ENCODE peak calls at places on chromosomes 16 and 17, in seven cellular contexts. One of them, this sample, is unnamed.

GRCh38 chr17:34556384-34556783 is 23.0 kb upstream of the TMEM132E start:
- DNase-seq in HepG2: no peak
- DNase-seq in HCT116: no peak
- DNase-seq in MM.1S: no peak
- DNase-seq in neuronal stem cell: peak; percentile 54
- DNase-seq in PC-3: peak; percentile 28
- DNase-seq in K562: peak; percentile 41
- DNase-seq in this sample: peak; percentile 95

GRCh38 chr17:76537288-76537577 is 276 bp downstream of the CYGB start:
- DNase-seq in K562: no peak
- DNase-seq in neuronal stem cell: no peak
- DNase-seq in HepG2: no peak
- DNase-seq in HCT116: no peak
- DNase-seq in MM.1S: no peak
- DNase-seq in PC-3: no peak
- DNase-seq in this sample: no peak

GRCh38 chr17:31726980-31727427 is 132.0 kb downstream of the COPRS start:
- DNase-seq in HCT116: no peak
- DNase-seq in neuronal stem cell: no peak
- DNase-seq in PC-3: peak; percentile 65
- DNase-seq in MM.1S: no peak
- DNase-seq in K562: no peak
- DNase-seq in HepG2: no peak
- DNase-seq in this sample: no peak

GRCh38 chr16:81261049-81261648 is 22.7 kb downstream of the BCO1 start:
- DNase-seq in HepG2: peak; percentile 36
- DNase-seq in K562: peak; percentile 76
- DNase-seq in HCT116: peak; percentile 29
- DNase-seq in PC-3: peak; percentile 55
- DNase-seq in MM.1S: no peak
- DNase-seq in neuronal stem cell: no peak
- DNase-seq in this sample: peak; percentile 74

GRCh38 chr17:76048025-76048605 is 21.0 kb upstream of the EVPL start:
- DNase-seq in K562: no peak
- DNase-seq in HepG2: no peak
- DNase-seq in MM.1S: peak; percentile 39
- DNase-seq in neuronal stem cell: no peak
- DNase-seq in HCT116: no peak
- DNase-seq in PC-3: no peak
- DNase-seq in this sample: no peak

GRCh38 chr17:65173284-65173793 is 36.2 kb downstream of the RGS9 start:
- DNase-seq in HepG2: no peak
- DNase-seq in MM.1S: no peak
- DNase-seq in PC-3: peak; percentile 78
- DNase-seq in neuronal stem cell: no peak
- DNase-seq in K562: peak; percentile 88
- DNase-seq in HCT116: no peak
- DNase-seq in this sample: peak; percentile 77

GRCh38 chr16:4272114-4272954 is 489 bp downstream of the TFAP4 start:
- DNase-seq in PC-3: peak; percentile 23
- DNase-seq in HCT116: no peak
- DNase-seq in K562: peak; percentile 66
- DNase-seq in MM.1S: peak; percentile 36
- DNase-seq in HepG2: peak; percentile 35
- DNase-seq in neuronal stem cell: peak; percentile 51
- DNase-seq in this sample: peak; percentile 84

GRCh38 chr17:69669441-69670178 is 255.1 kb downstream of the MAP2K6 start:
- DNase-seq in neuronal stem cell: no peak
- DNase-seq in PC-3: peak; percentile 9
- DNase-seq in HepG2: no peak
- DNase-seq in HCT116: no peak
- DNase-seq in K562: no peak
- DNase-seq in MM.1S: no peak
- DNase-seq in this sample: no peak

GRCh38 chr17:81863833-81864768 is 3.8 kb upstream of the P4HB start:
- DNase-seq in HCT116: no peak
- DNase-seq in MM.1S: peak; percentile 6
- DNase-seq in PC-3: no peak
- DNase-seq in neuronal stem cell: no peak
- DNase-seq in HepG2: no peak
- DNase-seq in K562: no peak
- DNase-seq in this sample: peak; percentile 83

GRCh38 chr17:63601439-63602371 is 1.0 kb downstream of the TACO1 start:
- DNase-seq in MM.1S: no peak
- DNase-seq in PC-3: peak; percentile 17
- DNase-seq in HepG2: peak; percentile 79
- DNase-seq in K562: peak; percentile 29
- DNase-seq in neuronal stem cell: no peak
- DNase-seq in HCT116: no peak
- DNase-seq in this sample: no peak

GRCh38 chr17:18947866-18948265 is 4.1 kb upstream of the SLC5A10 start:
- DNase-seq in MM.1S: no peak
- DNase-seq in HepG2: no peak
- DNase-seq in HCT116: no peak
- DNase-seq in K562: no peak
- DNase-seq in PC-3: no peak
- DNase-seq in neuronal stem cell: no peak
- DNase-seq in this sample: no peak

GRCh38 chr16:23679274-23679985 is 741 bp downstream of the PLK1 start:
- DNase-seq in PC-3: peak; percentile 37
- DNase-seq in MM.1S: peak; percentile 37
- DNase-seq in HCT116: no peak
- DNase-seq in neuronal stem cell: peak; percentile 11
- DNase-seq in K562: peak; percentile 89
- DNase-seq in HepG2: peak; percentile 63
- DNase-seq in this sample: peak; percentile 80

GRCh38 chr17:50660042-50660886 is 25.6 kb downstream of the ABCC3 start:
- DNase-seq in K562: peak; percentile 61
- DNase-seq in HepG2: peak; percentile 90
- DNase-seq in neuronal stem cell: no peak
- DNase-seq in PC-3: peak; percentile 70
- DNase-seq in MM.1S: no peak
- DNase-seq in HCT116: no peak
- DNase-seq in this sample: peak; percentile 72

GRCh38 chr16:85187886-85188285 is 75.6 kb upstream of the CIBAR2 start:
- DNase-seq in PC-3: no peak
- DNase-seq in HCT116: no peak
- DNase-seq in neuronal stem cell: no peak
- DNase-seq in HepG2: no peak
- DNase-seq in K562: no peak
- DNase-seq in MM.1S: no peak
- DNase-seq in this sample: no peak
- H3K4me1 ChIP-seq in PC-3: peaks cover 5% of the 10 kb centered on the region
- H3K4me1 ChIP-seq in HCT116: peaks cover 6% of the 10 kb centered on the region
- H3K4me1 ChIP-seq in neuronal stem cell: peaks cover 19% of the 10 kb centered on the region
- H3K4me1 ChIP-seq in HepG2: peaks cover 7% of the 10 kb centered on the region
- H3K4me1 ChIP-seq in K562: peaks cover 7% of the 10 kb centered on the region
- H3K4me1 ChIP-seq in MM.1S: no peaks in the 10 kb centered on the region
- H3K4me1 ChIP-seq in this sample: no peaks in the 10 kb centered on the region

GRCh38 chr16:86918637-86919036 is 340.3 kb downstream of the FOXL1 start:
- DNase-seq in neuronal stem cell: no peak
- DNase-seq in PC-3: peak; percentile 13
- DNase-seq in K562: no peak
- DNase-seq in MM.1S: no peak
- DNase-seq in HCT116: no peak
- DNase-seq in HepG2: no peak
- DNase-seq in this sample: no peak
- H3K9ac ChIP-seq in neuronal stem cell: no peak overlapping the region
- H3K9ac ChIP-seq in PC-3: no peak overlapping the region
- H3K9ac ChIP-seq in K562: no peak overlapping the region
- H3K9ac ChIP-seq in MM.1S: no peak overlapping the region
- H3K9ac ChIP-seq in HCT116: no peak overlapping the region
- H3K9ac ChIP-seq in HepG2: no peak overlapping the region
- H3K9ac ChIP-seq in this sample: no peak overlapping the region

GRCh38 chr16:53714080-53715050 is 10.4 kb downstream of the FTO start:
- DNase-seq in MM.1S: no peak
- DNase-seq in HepG2: no peak
- DNase-seq in K562: no peak
- DNase-seq in PC-3: no peak
- DNase-seq in neuronal stem cell: no peak
- DNase-seq in HCT116: no peak
- DNase-seq in this sample: no peak

GRCh38 chr16:53712065-53712464 is 8.1 kb downstream of the FTO start:
- DNase-seq in K562: no peak
- DNase-seq in PC-3: no peak
- DNase-seq in HCT116: no peak
- DNase-seq in neuronal stem cell: no peak
- DNase-seq in HepG2: no peak
- DNase-seq in MM.1S: no peak
- DNase-seq in this sample: no peak

GRCh38 chr16:53717577-53717976 is 13.6 kb downstream of the FTO start:
- DNase-seq in K562: no peak
- DNase-seq in HepG2: no peak
- DNase-seq in neuronal stem cell: no peak
- DNase-seq in MM.1S: no peak
- DNase-seq in HCT116: no peak
- DNase-seq in PC-3: no peak
- DNase-seq in this sample: no peak

GRCh38 chr16:53711390-53711789 is 7.4 kb downstream of the FTO start:
- DNase-seq in K562: no peak
- DNase-seq in neuronal stem cell: no peak
- DNase-seq in PC-3: no peak
- DNase-seq in HepG2: no peak
- DNase-seq in MM.1S: no peak
- DNase-seq in HCT116: no peak
- DNase-seq in this sample: no peak

GRCh38 chr16:53713403-53714013 is 9.6 kb downstream of the FTO start:
- DNase-seq in PC-3: no peak
- DNase-seq in K562: no peak
- DNase-seq in neuronal stem cell: no peak
- DNase-seq in MM.1S: no peak
- DNase-seq in HepG2: no peak
- DNase-seq in HCT116: no peak
- DNase-seq in this sample: no peak
- H3K27ac ChIP-seq in PC-3: no peak overlapping the region
- H3K27ac ChIP-seq in K562: no peak overlapping the region
- H3K27ac ChIP-seq in neuronal stem cell: no peak overlapping the region
- H3K27ac ChIP-seq in MM.1S: no peak overlapping the region
- H3K27ac ChIP-seq in HepG2: no peak overlapping the region
- H3K27ac ChIP-seq in HCT116: no peak overlapping the region
- H3K27ac ChIP-seq in this sample: no peak overlapping the region

DNA sequence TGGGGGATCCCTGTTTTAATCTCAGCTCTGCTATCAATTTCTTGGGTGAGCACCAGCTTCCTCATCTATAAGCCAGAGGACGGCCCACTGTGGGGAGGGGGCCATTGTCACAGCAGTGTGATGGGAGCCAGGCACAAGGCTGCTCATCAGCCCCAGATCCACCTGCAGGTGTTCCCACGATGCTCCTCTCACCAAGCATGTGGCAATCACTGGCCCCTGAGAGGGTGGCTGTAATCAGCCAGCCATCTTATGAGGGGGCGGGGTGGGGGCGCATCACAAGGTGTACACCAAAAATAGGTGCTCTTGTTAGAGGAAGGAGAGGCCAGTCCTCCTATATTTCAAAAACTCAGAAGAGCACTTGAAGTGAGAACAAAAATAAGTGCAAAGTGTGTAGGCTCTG is 31.2 kb downstream of the HNF1B start:
- DNase-seq in K562: no peak
- DNase-seq in HCT116: no peak
- DNase-seq in HepG2: no peak
- DNase-seq in MM.1S: no peak
- DNase-seq in PC-3: no peak
- DNase-seq in neuronal stem cell: no peak
- DNase-seq in this sample: no peak
- H3K4me1 ChIP-seq in K562: no peaks in the 10 kb centered on the region
- H3K4me1 ChIP-seq in HCT116: peaks cover 13% of the 10 kb centered on the region
- H3K4me1 ChIP-seq in HepG2: peaks cover 100% of the 10 kb centered on the region
- H3K4me1 ChIP-seq in MM.1S: peaks cover 17% of the 10 kb centered on the region
- H3K4me1 ChIP-seq in PC-3: peaks cover 27% of the 10 kb centered on the region
- H3K4me1 ChIP-seq in neuronal stem cell: peaks cover 5% of the 10 kb centered on the region
- H3K4me1 ChIP-seq in this sample: peaks cover 16% of the 10 kb centered on the region